ENCODE peak calls at places on chromosomes 5 and 9, in four cellular contexts. Z is astrocyte, D is tibial nerve, L is GM23338. O is an unnamed sample.
A peak's percentile ranks its signal among the peaks of the same experiment; 100 is the strongest.

GRCh38 chr5:82314964-82315728 is 37.0 kb upstream of the RPS23 start:
- DNase-seq in Z (peak; percentile 85), D (no peak), L (no peak), O (no peak)

GRCh38 chr5:67879619-67880357 is 335.8 kb upstream of the PIK3R1 start:
- DNase-seq in Z (peak; percentile 85), L (no peak), D (no peak), O (no peak)

GRCh38 chr5:170330568-170331054 is 33.0 kb upstream of the LCP2 start:
- DNase-seq in Z (no peak), L (no peak), D (no peak), O (no peak)

GRCh38 chr5:150180241-150181027 is 9.4 kb upstream of the SLC6A7 start:
- DNase-seq in D (peak; percentile 75), Z (no peak), L (no peak), O (no peak)

GRCh38 chr9:124457887-124458431 is 7.7 kb downstream of the ADGRD2 start:
- DNase-seq in D (no peak), L (no peak), Z (no peak), O (no peak)

GRCh38 chr9:72888032-72888431 is 64.8 kb downstream of the ALDH1A1 start:
- DNase-seq in Z (no peak), D (no peak), L (no peak), O (peak; percentile 45)

GRCh38 chr5:36150676-36151433 is 832 bp downstream of the LMBRD2 start:
- DNase-seq in Z (peak; percentile 30), D (no peak), L (peak; percentile 74), O (peak; percentile 56)

GRCh38 chr5:122906768-122907167 is 61.4 kb downstream of the SNX24 start:
- DNase-seq in Z (peak; percentile 77), L (no peak), D (no peak), O (peak; percentile 42)

GRCh38 chr5:76372320-76373054 is 30.6 kb upstream of the IQGAP2 start:
- DNase-seq in D (no peak), L (no peak), Z (peak; percentile 92), O (peak; percentile 95)

GRCh38 chr9:90124961-90125360 is 517.7 kb downstream of the DIRAS2 start:
- DNase-seq in L (no peak), D (no peak), Z (no peak), O (no peak)

GRCh38 chr9:93451762-93452709 is 551 bp downstream of the FAM120A start:
- DNase-seq in L (peak; percentile 51), D (peak; percentile 34), Z (peak; percentile 30), O (peak; percentile 18)

GRCh38 chr5:124677376-124677998 is 69.0 kb downstream of the ZNF608 start:
- DNase-seq in Z (no peak), L (no peak), D (no peak), O (no peak)

GRCh38 chr5:59188415-59189225 is 605.7 kb downstream of the RAB3C start:
- DNase-seq in L (peak; percentile 88), Z (peak; percentile 44), D (peak; percentile 50), O (peak; percentile 55)
- TF ChIP-seq CTCF in L (peak; percentile 91), Z (peak; percentile 68), D (peak; percentile 77), O (peak; percentile 96)

DNA sequence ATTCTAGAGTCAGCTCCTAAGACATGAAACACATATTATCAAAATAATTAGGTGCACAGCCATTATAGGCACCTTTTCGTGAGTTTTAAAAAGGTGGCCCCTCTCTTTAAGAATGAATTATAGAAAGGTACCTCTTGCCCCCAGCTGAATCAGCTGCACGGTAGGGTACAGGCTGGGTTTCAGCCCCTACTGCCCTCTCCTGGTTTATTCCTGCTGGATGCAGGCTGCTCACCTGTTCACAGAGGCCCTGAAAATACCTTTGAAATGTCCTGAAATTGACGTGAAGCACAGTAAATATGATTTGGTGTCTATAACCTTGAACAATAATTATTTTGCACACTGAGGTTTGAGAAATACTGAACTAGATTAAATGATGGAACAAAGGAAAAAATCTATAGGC is 504.8 kb upstream of the SGCD start:
- DNase-seq in Z (no peak), L (peak; percentile 33), D (no peak), O (no peak)
- TF ChIP-seq CTCF in Z (no peak), L (peak; percentile 52), D (no peak), O (no peak)

GRCh38 chr5:59021837-59022514 is 439.1 kb downstream of the RAB3C start:
- DNase-seq in Z (no peak), D (no peak), L (no peak), O (no peak)

GRCh38 chr5:59025734-59026133 is 442.9 kb downstream of the RAB3C start:
- DNase-seq in D (no peak), L (no peak), Z (no peak), O (no peak)

DNA sequence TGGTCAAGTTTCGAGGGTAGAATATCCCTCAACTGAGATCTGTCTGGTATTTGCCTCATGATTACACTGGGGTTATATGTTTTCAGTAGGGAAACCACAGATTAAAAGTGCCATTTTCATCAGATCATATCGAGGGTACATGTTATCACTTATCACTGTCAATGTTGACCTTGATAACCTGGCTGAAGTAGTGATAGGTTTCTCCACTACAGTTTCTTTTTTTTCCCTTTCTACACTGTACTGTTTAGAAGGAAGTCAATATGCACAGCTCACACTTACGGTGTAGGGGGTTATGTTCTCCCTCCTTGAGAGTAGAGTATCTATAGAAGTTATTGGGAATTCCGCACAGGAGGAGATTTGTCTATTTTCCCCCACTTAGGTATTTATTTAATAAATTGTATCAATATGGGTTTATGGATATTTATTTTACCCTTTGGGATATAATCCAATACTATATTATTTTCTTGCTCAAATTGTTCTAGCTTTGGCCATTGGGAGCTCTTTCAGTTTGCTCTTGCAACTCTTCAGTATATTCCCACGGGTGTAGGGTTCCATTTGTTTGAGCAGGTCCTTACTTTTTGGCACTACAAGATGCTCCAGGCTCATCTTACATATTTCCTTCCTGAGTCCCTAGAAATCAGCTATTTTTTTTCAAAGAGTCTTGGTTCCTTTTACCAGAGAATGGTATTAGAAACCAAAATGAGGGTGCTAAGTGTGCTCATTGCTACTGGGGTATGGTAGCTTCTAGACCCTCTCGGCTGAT is 444.5 kb downstream of the RAB3C start:
- DNase-seq in L (no peak), Z (no peak), D (no peak), O (no peak)
- TF ChIP-seq CTCF in L (no peak), Z (no peak), D (no peak), O (no peak)

GRCh38 chr5:172791726-172792445 is 20.9 kb upstream of the DUSP1 start:
- DNase-seq in D (no peak), Z (no peak), L (no peak), O (no peak)
- TF ChIP-seq CTCF in D (no peak), Z (no peak), L (no peak), O (no peak)

GRCh38 chr5:175566697-175567096 is 88.3 kb downstream of the SFXN1 start:
- DNase-seq in Z (no peak), D (no peak), L (no peak), O (no peak)

GRCh38 chr5:175569701-175570100 is 88.2 kb upstream of the HRH2 start:
- DNase-seq in Z (no peak), L (no peak), D (no peak), O (no peak)

GRCh38 chr5:175564716-175565115 is 86.4 kb downstream of the SFXN1 start:
- DNase-seq in D (no peak), L (no peak), Z (no peak), O (no peak)

GRCh38 chr5:175572922-175573321 is 84.9 kb upstream of the HRH2 start:
- DNase-seq in D (no peak), L (no peak), Z (peak; percentile 77), O (peak; percentile 2)

GRCh38 chr5:175567954-175568353 is 89.6 kb downstream of the SFXN1 start:
- DNase-seq in L (no peak), Z (no peak), D (no peak), O (no peak)
- TF ChIP-seq CTCF in L (peak; percentile 54), Z (no peak), D (no peak), O (no peak)

DNA sequence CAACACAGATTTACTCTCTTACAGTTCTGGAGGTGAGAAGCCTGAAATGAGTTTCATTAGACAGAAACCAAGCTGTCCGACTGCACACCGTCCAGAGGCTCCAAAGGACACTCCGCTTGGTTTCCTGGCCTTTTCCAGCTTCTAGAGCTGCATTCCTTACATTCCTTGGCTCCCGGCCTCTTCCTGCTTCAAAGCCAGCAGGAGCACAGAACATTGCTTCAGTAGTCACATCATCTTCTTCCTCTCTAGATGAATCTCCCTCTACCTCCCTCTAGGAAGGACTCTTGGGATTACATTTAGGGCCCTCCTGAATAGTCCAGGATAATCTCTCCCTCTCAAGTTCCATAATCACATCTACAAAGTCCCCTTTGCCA is 213.3 kb downstream of the CDK5RAP2 start:
- DNase-seq in D (peak; percentile 20), L (peak; percentile 89), Z (peak; percentile 93), O (peak; percentile 90)
- TF ChIP-seq CTCF in D (no peak), L (peak; percentile 51), Z (peak; percentile 47), O (peak; percentile 65)

O was measured in HFFc6.